ENCODE peak calls at places on chromosomes 16 and 17, in six cellular contexts. I, Z, K, O, P and L are unnamed samples.

GRCh38 chr17:62661337-62661736 is 33.9 kb downstream of the MRC2 start:
- DNase-seq in I (no peak), Z (no peak), K (no peak), O (no peak), P (no peak), L (no peak)

GRCh38 chr17:29573558-29573870 is 5.0 kb downstream of the TP53I13 start:
- DNase-seq in I (no peak), Z (no peak), K (no peak), O (no peak), P (no peak), L (no peak)

GRCh38 chr16:56838622-56839337 is 26.2 kb upstream of the SLC12A3 start:
- DNase-seq in I (no peak), Z (no peak), K (no peak), O (no peak), P (no peak), L (peak; percentile 85)

GRCh38 chr17:29291163-29291752 is 2.7 kb downstream of the NUFIP2 start:
- DNase-seq in I (no peak), Z (peak; percentile 60), K (peak; percentile 91), O (peak; percentile 48), P (no peak), L (peak; percentile 66)

GRCh38 chr17:1727258-1727789 is 2.8 kb downstream of the WDR81 start:
- DNase-seq in I (no peak), Z (no peak), K (no peak), O (no peak), P (no peak), L (no peak)

GRCh38 chr17:48497103-48497502 is 33.7 kb downstream of the HOXB1 start:
- DNase-seq in I (no peak), Z (peak; percentile 73), K (no peak), O (no peak), P (no peak), L (no peak)

GRCh38 chr16:71894229-71894920 is 956 bp upstream of the IST1 start:
- DNase-seq in I (peak; percentile 42), Z (peak; percentile 76), K (peak; percentile 70), O (no peak), P (peak; percentile 49), L (peak; percentile 56)

GRCh38 chr17:82772026-82772425 is 20.2 kb downstream of the TBCD start:
- DNase-seq in I (no peak), Z (peak; percentile 58), K (no peak), O (no peak), P (no peak), L (peak; percentile 71)